ENCODE peak calls at places on chromosome 9, in seven cellular contexts. One of them, this sample, is unnamed.

GRCh38 chr9:117344892-117345660 is 69.8 kb downstream of the ASTN2 start:
- DNase-seq in GM12865: no peak
- DNase-seq in foreskin keratinocyte: peak
- DNase-seq in A549: no peak
- DNase-seq in GM10248: no peak
- DNase-seq in tibial nerve: no peak
- DNase-seq in AG09319: no peak
- DNase-seq in this sample: no peak

GRCh38 chr9:113590991-113591898 is 127.7 kb downstream of the RGS3 start:
- DNase-seq in GM12865: peak
- DNase-seq in foreskin keratinocyte: no peak
- DNase-seq in A549: peak
- DNase-seq in GM10248: peak
- DNase-seq in tibial nerve: peak
- DNase-seq in AG09319: no peak
- DNase-seq in this sample: peak

GRCh38 chr9:36100532-36100931 is 36.0 kb upstream of the GLIPR2 start:
- DNase-seq in GM12865: no peak
- DNase-seq in foreskin keratinocyte: no peak
- DNase-seq in A549: no peak
- DNase-seq in GM10248: no peak
- DNase-seq in tibial nerve: no peak
- DNase-seq in AG09319: no peak
- DNase-seq in this sample: no peak

GRCh38 chr9:90114641-90115040 is 509.8 kb downstream of the GADD45G start:
- DNase-seq in GM12865: no peak
- DNase-seq in foreskin keratinocyte: peak
- DNase-seq in A549: no peak
- DNase-seq in GM10248: no peak
- DNase-seq in tibial nerve: no peak
- DNase-seq in AG09319: no peak
- DNase-seq in this sample: no peak

GRCh38 chr9:37910271-37910670 is 6.3 kb upstream of the SLC25A51 start:
- DNase-seq in GM12865: no peak
- DNase-seq in foreskin keratinocyte: no peak
- DNase-seq in A549: no peak
- DNase-seq in GM10248: no peak
- DNase-seq in tibial nerve: no peak
- DNase-seq in AG09319: no peak
- DNase-seq in this sample: no peak

GRCh38 chr9:14180077-14180941 is 133.6 kb downstream of the NFIB start:
- DNase-seq in GM12865: no peak
- DNase-seq in foreskin keratinocyte: no peak
- DNase-seq in A549: no peak
- DNase-seq in GM10248: no peak
- DNase-seq in tibial nerve: peak
- DNase-seq in AG09319: no peak
- DNase-seq in this sample: no peak

GRCh38 chr9:68721934-68722333 is 16.9 kb downstream of the PIP5K1B start:
- DNase-seq in GM12865: no peak
- DNase-seq in foreskin keratinocyte: no peak
- DNase-seq in A549: no peak
- DNase-seq in GM10248: no peak
- DNase-seq in tibial nerve: no peak
- DNase-seq in AG09319: no peak
- DNase-seq in this sample: no peak

GRCh38 chr9:18362901-18363685 is 110.9 kb upstream of the ADAMTSL1 start:
- DNase-seq in GM12865: no peak
- DNase-seq in foreskin keratinocyte: no peak
- DNase-seq in A549: no peak
- DNase-seq in GM10248: peak
- DNase-seq in tibial nerve: no peak
- DNase-seq in AG09319: no peak
- DNase-seq in this sample: no peak

GRCh38 chr9:31168161-31168560 is 1216.3 kb upstream of the ACO1 start:
- DNase-seq in GM12865: no peak
- DNase-seq in foreskin keratinocyte: peak
- DNase-seq in A549: no peak
- DNase-seq in GM10248: no peak
- DNase-seq in tibial nerve: no peak
- DNase-seq in AG09319: no peak
- DNase-seq in this sample: no peak

GRCh38 chr9:4547016-4547415 is 56.7 kb downstream of the SLC1A1 start:
- DNase-seq in GM12865: no peak
- DNase-seq in foreskin keratinocyte: no peak
- DNase-seq in A549: no peak
- DNase-seq in GM10248: no peak
- DNase-seq in tibial nerve: no peak
- DNase-seq in AG09319: no peak
- DNase-seq in this sample: no peak

GRCh38 chr9:121557581-121558422 is 58.2 kb upstream of the GGTA1 start:
- DNase-seq in GM12865: peak
- DNase-seq in foreskin keratinocyte: peak
- DNase-seq in A549: no peak
- DNase-seq in GM10248: peak
- DNase-seq in tibial nerve: peak
- DNase-seq in AG09319: peak
- DNase-seq in this sample: no peak

DNA sequence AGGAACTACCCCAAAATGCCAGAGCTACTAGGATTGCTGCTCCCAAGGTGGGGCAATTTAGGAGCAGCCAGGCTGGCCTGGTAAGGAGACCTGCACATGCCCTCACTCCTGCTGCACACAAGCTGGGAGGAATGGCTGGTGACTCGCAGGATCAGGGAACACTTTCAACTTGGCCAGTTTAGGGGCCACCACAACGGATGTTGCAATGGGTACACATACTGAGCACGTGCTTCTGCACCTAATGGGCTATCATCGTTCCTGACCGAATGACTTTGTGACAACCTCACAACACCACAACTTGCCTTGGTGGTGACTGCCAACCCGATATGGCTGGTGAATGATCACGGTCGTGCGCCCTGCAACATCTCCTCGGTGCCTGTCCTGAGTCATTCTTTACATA is 172.0 kb downstream of the ROR2 start:
- DNase-seq in GM12865: no peak
- DNase-seq in foreskin keratinocyte: no peak
- DNase-seq in A549: no peak
- DNase-seq in GM10248: no peak
- DNase-seq in tibial nerve: no peak
- DNase-seq in AG09319: no peak
- DNase-seq in this sample: no peak
- TF ChIP-seq CTCF in GM12865: no peak
- TF ChIP-seq CTCF in foreskin keratinocyte: no peak
- TF ChIP-seq CTCF in A549: no peak
- TF ChIP-seq CTCF in GM10248: no peak
- TF ChIP-seq CTCF in tibial nerve: no peak
- TF ChIP-seq CTCF in AG09319: no peak
- TF ChIP-seq CTCF in this sample: no peak

DNA sequence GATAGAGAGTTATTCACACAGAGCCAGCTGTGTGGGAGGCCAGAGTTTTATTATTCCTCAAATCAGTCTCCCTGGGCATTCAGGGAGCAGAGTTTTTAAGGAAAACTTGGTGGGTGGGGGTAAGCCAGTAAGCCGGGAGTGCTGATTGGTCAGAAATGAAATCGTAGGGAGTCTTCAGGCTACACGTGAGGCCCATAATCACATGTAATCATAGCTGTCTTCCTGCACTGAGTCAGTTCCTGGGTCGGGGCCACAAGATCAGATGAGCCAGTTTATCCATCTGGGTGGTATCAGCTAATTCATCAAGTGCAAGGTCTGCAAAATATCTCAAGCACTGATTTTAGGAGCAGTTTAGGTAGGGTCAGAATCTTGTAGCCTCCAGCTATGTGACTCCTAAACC is 10.8 kb upstream of the TTC39B start:
- DNase-seq in GM12865: no peak
- DNase-seq in foreskin keratinocyte: no peak
- DNase-seq in A549: no peak
- DNase-seq in GM10248: no peak
- DNase-seq in tibial nerve: no peak
- DNase-seq in AG09319: no peak
- DNase-seq in this sample: no peak
- TF ChIP-seq CTCF in GM12865: no peak
- TF ChIP-seq CTCF in foreskin keratinocyte: no peak
- TF ChIP-seq CTCF in A549: no peak
- TF ChIP-seq CTCF in GM10248: no peak
- TF ChIP-seq CTCF in tibial nerve: no peak
- TF ChIP-seq CTCF in AG09319: no peak
- TF ChIP-seq CTCF in this sample: no peak

GRCh38 chr9:131836021-131836420 is 96.1 kb upstream of the RAPGEF1 start:
- DNase-seq in GM12865: no peak
- DNase-seq in foreskin keratinocyte: no peak
- DNase-seq in A549: no peak
- DNase-seq in GM10248: no peak
- DNase-seq in tibial nerve: no peak
- DNase-seq in AG09319: no peak
- DNase-seq in this sample: no peak

GRCh38 chr9:131838581-131839280 is 98.9 kb upstream of the RAPGEF1 start:
- DNase-seq in GM12865: no peak
- DNase-seq in foreskin keratinocyte: no peak
- DNase-seq in A549: no peak
- DNase-seq in GM10248: no peak
- DNase-seq in tibial nerve: no peak
- DNase-seq in AG09319: no peak
- DNase-seq in this sample: no peak

GRCh38 chr9:131837836-131838235 is 98.0 kb upstream of the RAPGEF1 start:
- DNase-seq in GM12865: no peak
- DNase-seq in foreskin keratinocyte: no peak
- DNase-seq in A549: no peak
- DNase-seq in GM10248: no peak
- DNase-seq in tibial nerve: no peak
- DNase-seq in AG09319: no peak
- DNase-seq in this sample: no peak

GRCh38 chr9:131836607-131837315 is 96.9 kb upstream of the RAPGEF1 start:
- DNase-seq in GM12865: no peak
- DNase-seq in foreskin keratinocyte: no peak
- DNase-seq in A549: no peak
- DNase-seq in GM10248: no peak
- DNase-seq in tibial nerve: no peak
- DNase-seq in AG09319: no peak
- DNase-seq in this sample: no peak

DNA sequence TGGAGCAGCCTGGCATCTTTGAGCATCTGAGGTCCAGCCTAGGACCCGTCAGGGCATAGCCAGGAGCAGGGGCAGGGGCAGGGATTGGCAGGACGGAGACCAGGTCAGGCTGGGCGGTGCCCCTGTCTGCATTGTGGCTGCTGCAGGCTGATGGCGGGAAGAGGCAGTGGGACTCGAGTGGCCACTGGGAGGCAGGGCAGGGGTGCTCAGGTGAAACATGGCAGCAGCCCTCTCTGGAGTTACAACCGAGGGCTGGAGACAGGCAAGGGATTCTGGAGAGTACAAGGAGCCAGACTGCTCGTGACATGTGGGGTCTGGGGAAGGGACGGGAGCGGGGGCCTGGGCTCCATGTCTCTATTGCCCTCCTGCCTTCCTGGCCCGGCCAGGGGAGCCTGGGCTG is 97.4 kb upstream of the RAPGEF1 start:
- DNase-seq in GM12865: no peak
- DNase-seq in foreskin keratinocyte: no peak
- DNase-seq in A549: peak
- DNase-seq in GM10248: no peak
- DNase-seq in tibial nerve: no peak
- DNase-seq in AG09319: no peak
- DNase-seq in this sample: no peak
- TF ChIP-seq CTCF in GM12865: peak
- TF ChIP-seq CTCF in foreskin keratinocyte: peak
- TF ChIP-seq CTCF in A549: peak
- TF ChIP-seq CTCF in GM10248: no peak
- TF ChIP-seq CTCF in tibial nerve: no peak
- TF ChIP-seq CTCF in AG09319: peak
- TF ChIP-seq CTCF in this sample: no peak

GRCh38 chr9:114911167-114911821 is 19.1 kb downstream of the TNFSF8 start:
- DNase-seq in GM12865: no peak
- DNase-seq in foreskin keratinocyte: no peak
- DNase-seq in A549: peak
- DNase-seq in GM10248: no peak
- DNase-seq in tibial nerve: peak
- DNase-seq in AG09319: no peak
- DNase-seq in this sample: no peak
- TF ChIP-seq CTCF in GM12865: peak
- TF ChIP-seq CTCF in foreskin keratinocyte: peak
- TF ChIP-seq CTCF in A549: peak
- TF ChIP-seq CTCF in GM10248: peak
- TF ChIP-seq CTCF in tibial nerve: peak
- TF ChIP-seq CTCF in AG09319: peak
- TF ChIP-seq CTCF in this sample: no peak

GRCh38 chr9:93287593-93287992 is 103.7 kb downstream of the WNK2 start:
- DNase-seq in GM12865: no peak
- DNase-seq in foreskin keratinocyte: no peak
- DNase-seq in A549: no peak
- DNase-seq in GM10248: no peak
- DNase-seq in tibial nerve: no peak
- DNase-seq in AG09319: no peak
- DNase-seq in this sample: no peak

GRCh38 chr9:93287189-93287552 is 103.2 kb downstream of the WNK2 start:
- DNase-seq in GM12865: no peak
- DNase-seq in foreskin keratinocyte: no peak
- DNase-seq in A549: no peak
- DNase-seq in GM10248: peak
- DNase-seq in tibial nerve: no peak
- DNase-seq in AG09319: no peak
- DNase-seq in this sample: no peak

GRCh38 chr9:93288891-93289883 is 105.2 kb downstream of the WNK2 start:
- DNase-seq in GM12865: no peak
- DNase-seq in foreskin keratinocyte: no peak
- DNase-seq in A549: peak
- DNase-seq in GM10248: peak
- DNase-seq in tibial nerve: no peak
- DNase-seq in AG09319: no peak
- DNase-seq in this sample: no peak

GRCh38 chr9:93286252-93287188 is 102.6 kb downstream of the WNK2 start:
- DNase-seq in GM12865: no peak
- DNase-seq in foreskin keratinocyte: no peak
- DNase-seq in A549: no peak
- DNase-seq in GM10248: peak
- DNase-seq in tibial nerve: no peak
- DNase-seq in AG09319: no peak
- DNase-seq in this sample: no peak

DNA sequence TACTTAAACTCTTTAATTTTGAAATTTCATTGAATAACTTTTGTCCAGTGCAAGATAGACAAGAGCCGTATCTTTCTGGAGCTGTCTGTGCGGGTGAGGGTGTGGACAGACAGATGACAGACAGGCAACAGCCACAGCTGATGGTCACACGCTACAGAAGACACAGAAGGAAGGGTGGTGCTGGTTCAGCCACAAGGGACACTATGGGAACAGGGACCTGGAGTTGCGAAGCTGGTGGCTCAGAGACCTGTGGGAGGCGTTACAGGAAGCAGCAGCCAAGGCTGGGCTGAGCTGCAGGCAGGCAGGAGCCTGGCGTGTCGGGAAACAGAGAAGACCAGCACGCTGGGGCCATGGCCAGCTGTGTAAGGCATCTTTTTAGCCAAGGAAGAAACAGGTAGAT is 104.4 kb downstream of the WNK2 start:
- DNase-seq in GM12865: no peak
- DNase-seq in foreskin keratinocyte: no peak
- DNase-seq in A549: no peak
- DNase-seq in GM10248: peak
- DNase-seq in tibial nerve: no peak
- DNase-seq in AG09319: no peak
- DNase-seq in this sample: no peak
- TF ChIP-seq CTCF in GM12865: no peak
- TF ChIP-seq CTCF in foreskin keratinocyte: no peak
- TF ChIP-seq CTCF in A549: no peak
- TF ChIP-seq CTCF in GM10248: no peak
- TF ChIP-seq CTCF in tibial nerve: no peak
- TF ChIP-seq CTCF in AG09319: no peak
- TF ChIP-seq CTCF in this sample: no peak

GRCh38 chr9:135409286-135410200 is 70.0 kb upstream of the PPP1R26 start:
- DNase-seq in GM12865: no peak
- DNase-seq in foreskin keratinocyte: no peak
- DNase-seq in A549: no peak
- DNase-seq in GM10248: no peak
- DNase-seq in tibial nerve: no peak
- DNase-seq in AG09319: no peak
- DNase-seq in this sample: no peak
- TF ChIP-seq CTCF in GM12865: no peak
- TF ChIP-seq CTCF in foreskin keratinocyte: no peak
- TF ChIP-seq CTCF in A549: no peak
- TF ChIP-seq CTCF in GM10248: no peak
- TF ChIP-seq CTCF in tibial nerve: no peak
- TF ChIP-seq CTCF in AG09319: no peak
- TF ChIP-seq CTCF in this sample: no peak